ENCODE peak calls at places on chromosomes 6 and 20, in nine cellular contexts. J, W, Z, C, N, G, B, S and E are unnamed samples.

GRCh38 chr20:15515706-15516105 is 1057.5 kb downstream of the KIF16B start:
- DNase-seq in J (no peak), W (no peak), Z (no peak), C (no peak), N (no peak), G (no peak), B (no peak), S (no peak), E (no peak)

GRCh38 chr20:20525214-20525613 is 157.3 kb downstream of the INSM1 start:
- DNase-seq in J (no peak), W (no peak), Z (no peak), C (no peak), N (no peak), G (no peak), B (no peak), S (no peak), E (no peak)

GRCh38 chr20:39016076-39016475 is 53.9 kb downstream of the DHX35 start:
- DNase-seq in J (no peak), W (no peak), Z (no peak), C (no peak), N (no peak), G (no peak), B (peak; percentile 30), S (no peak), E (no peak)

GRCh38 chr20:24491043-24491756 is 21.8 kb downstream of the SYNDIG1 start:
- DNase-seq in J (no peak), W (no peak), Z (no peak), C (no peak), N (no peak), G (no peak), B (no peak), S (no peak), E (no peak)

GRCh38 chr6:32156891-32157290 is 3.0 kb downstream of the PPT2 start:
- DNase-seq in J (no peak), W (no peak), Z (no peak), C (no peak), N (no peak), G (peak; percentile 3), B (no peak), S (no peak), E (no peak)

GRCh38 chr6:104688283-104688969 is 171.3 kb downstream of the HACE1 start:
- DNase-seq in J (no peak), W (no peak), Z (no peak), C (no peak), N (no peak), G (no peak), B (no peak), S (no peak), E (peak; percentile 13)

GRCh38 chr20:63755933-63756647 is 16.5 kb downstream of the SLC2A4RG start:
- DNase-seq in J (no peak), W (no peak), Z (no peak), C (no peak), N (no peak), G (no peak), B (no peak), S (no peak), E (no peak)

GRCh38 chr6:148538251-148539190 is 195.9 kb downstream of the SASH1 start:
- DNase-seq in J (no peak), W (no peak), Z (no peak), C (no peak), N (no peak), G (no peak), B (no peak), S (no peak), E (no peak)

GRCh38 chr6:117482240-117483003 is at the start of gene DCBLD1:
- DNase-seq in J (peak; percentile 56), W (peak; percentile 83), Z (peak; percentile 55), C (no peak), N (peak; percentile 31), G (peak; percentile 86), B (peak; percentile 86), S (no peak), E (peak; percentile 85)

GRCh38 chr6:161001421-161001820 is 9.9 kb downstream of the MAP3K4 start:
- DNase-seq in J (no peak), W (peak; percentile 81), Z (no peak), C (no peak), N (peak; percentile 67), G (no peak), B (no peak), S (no peak), E (no peak)

GRCh38 chr20:37911838-37912273 is 8.9 kb downstream of the VSTM2L start:
- DNase-seq in J (no peak), W (peak; percentile 64), Z (no peak), C (no peak), N (no peak), G (no peak), B (no peak), S (no peak), E (peak; percentile 44)

GRCh38 chr6:160259585-160259984 is 964 bp upstream of the SLC22A2 start:
- DNase-seq in J (no peak), W (no peak), Z (no peak), C (no peak), N (no peak), G (no peak), B (no peak), S (no peak), E (no peak)

GRCh38 chr20:5918856-5919633 is 31.3 kb downstream of the TRMT6 start:
- DNase-seq in J (no peak), W (no peak), Z (peak; percentile 41), C (no peak), N (no peak), G (no peak), B (peak; percentile 71), S (no peak), E (no peak)

GRCh38 chr6:109308018-109308492 is 74.2 kb downstream of the CD164 start:
- DNase-seq in J (peak; percentile 32), W (no peak), Z (no peak), C (no peak), N (no peak), G (peak; percentile 89), B (no peak), S (no peak), E (no peak)